ENCODE peak calls at places on chromosome 10, in four cellular contexts. V, A, F and N are unnamed samples.

GRCh38 chr10:78433722-78434535 is 400.3 kb downstream of the RPS24 start:
- DNase-seq in F (no peak), A (no peak), V (no peak), N (no peak)

GRCh38 chr10:54148508-54148907 is 652.5 kb downstream of the PCDH15 start:
- DNase-seq in V (no peak), F (no peak), A (no peak), N (no peak)

GRCh38 chr10:61902448-61903183 is 1.1 kb downstream of the ARID5B start:
- DNase-seq in V (no peak), F (peak), A (peak), N (peak)

GRCh38 chr10:102621418-102622325 is 22.6 kb upstream of the TRIM8 start:
- DNase-seq in A (peak), V (no peak), F (no peak), N (peak)

GRCh38 chr10:74081192-74081803 is 69.3 kb downstream of the AP3M1 start:
- DNase-seq in F (peak), A (no peak), V (no peak), N (peak)

GRCh38 chr10:3512263-3512662 is 272.7 kb downstream of the KLF6 start:
- DNase-seq in A (no peak), F (no peak), V (no peak), N (no peak)

GRCh38 chr10:13117842-13118783 is 18.1 kb downstream of the OPTN start:
- DNase-seq in F (no peak), A (no peak), V (no peak), N (no peak)

GRCh38 chr10:91597397-91597881 is 35.4 kb downstream of the PPP1R3C start:
- DNase-seq in A (no peak), V (no peak), F (no peak), N (peak)

GRCh38 chr10:73229567-73229966 is 17.5 kb downstream of the DNAJC9 start:
- DNase-seq in V (no peak), F (no peak), A (no peak), N (no peak)

GRCh38 chr10:87752571-87752970 is 65.5 kb downstream of the ATAD1 start:
- DNase-seq in V (no peak), F (no peak), A (no peak), N (peak)

GRCh38 chr10:13808556-13809391 is 222.0 kb downstream of the PRPF18 start:
- DNase-seq in A (no peak), F (no peak), V (no peak), N (peak)

GRCh38 chr10:33139191-33139646 is 181.2 kb upstream of the ITGB1 start:
- DNase-seq in A (no peak), F (no peak), V (no peak), N (no peak)

GRCh38 chr10:104784452-104784851 is 143.4 kb downstream of the SORCS3 start:
- DNase-seq in V (no peak), F (no peak), A (no peak), N (no peak)

GRCh38 chr10:10209152-10209551 is 808.5 kb upstream of the CELF2 start:
- DNase-seq in V (no peak), F (peak), A (no peak), N (no peak)

GRCh38 chr10:115829501-115830215 is 443.3 kb downstream of the GFRA1 start:
- DNase-seq in A (no peak), F (no peak), V (no peak), N (peak)

GRCh38 chr10:78805176-78805575 is 263.6 kb upstream of the ZMIZ1 start:
- DNase-seq in F (peak), V (no peak), A (peak), N (peak)

GRCh38 chr10:36344240-36344639 is 702.1 kb upstream of the FZD8 start:
- DNase-seq in A (no peak), V (no peak), F (no peak), N (no peak)

GRCh38 chr10:101214446-101215396 is 14.5 kb downstream of the LBX1 start:
- DNase-seq in F (peak), A (peak), V (peak), N (peak)

DNA sequence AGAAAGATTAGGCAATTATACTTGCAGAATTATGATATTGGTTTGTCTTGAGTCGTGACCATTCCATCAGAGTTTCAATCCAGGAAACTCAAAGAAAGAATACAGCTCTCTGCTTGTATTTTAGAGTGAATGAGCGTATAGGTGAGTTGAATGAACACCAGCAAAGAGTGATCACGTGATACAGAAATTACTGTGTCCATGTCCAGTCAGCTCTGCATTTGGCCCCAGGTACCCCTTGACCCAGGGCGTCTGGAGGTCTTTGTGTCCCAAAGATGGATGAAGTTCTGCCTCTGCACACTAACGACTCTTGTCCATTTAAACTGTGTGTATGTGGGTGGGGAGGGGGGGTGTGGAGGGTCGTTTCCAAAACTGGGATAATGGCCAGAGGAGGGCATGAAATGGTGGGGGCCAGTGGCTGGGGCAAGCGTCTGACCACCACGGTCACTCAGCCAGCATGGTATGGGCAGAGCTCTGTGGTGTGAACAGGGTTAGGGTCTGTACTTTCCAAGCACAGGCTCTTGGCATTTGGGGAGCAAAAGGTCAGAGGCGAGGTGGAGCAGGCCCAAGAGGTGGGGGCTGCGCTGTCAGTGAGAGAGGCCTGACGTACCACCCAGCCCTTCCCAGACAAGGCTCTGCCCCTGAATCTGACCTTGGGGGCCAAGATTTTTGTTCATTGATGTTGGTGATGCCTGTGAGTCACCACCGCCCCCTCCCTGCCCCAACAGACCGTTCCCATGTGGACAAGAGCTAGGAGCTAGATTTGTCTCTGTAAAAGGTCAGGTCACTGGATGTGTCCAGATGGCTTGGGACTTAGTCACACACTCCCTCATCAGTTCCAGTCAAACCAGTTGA is 1.4 kb downstream of the PTPRE start:
- DNase-seq in A (no peak), V (peak), F (no peak), N (peak)
- H3K4me3 ChIP-seq in A (peak), V (peak), F (peak), N (no peak)

DNA sequence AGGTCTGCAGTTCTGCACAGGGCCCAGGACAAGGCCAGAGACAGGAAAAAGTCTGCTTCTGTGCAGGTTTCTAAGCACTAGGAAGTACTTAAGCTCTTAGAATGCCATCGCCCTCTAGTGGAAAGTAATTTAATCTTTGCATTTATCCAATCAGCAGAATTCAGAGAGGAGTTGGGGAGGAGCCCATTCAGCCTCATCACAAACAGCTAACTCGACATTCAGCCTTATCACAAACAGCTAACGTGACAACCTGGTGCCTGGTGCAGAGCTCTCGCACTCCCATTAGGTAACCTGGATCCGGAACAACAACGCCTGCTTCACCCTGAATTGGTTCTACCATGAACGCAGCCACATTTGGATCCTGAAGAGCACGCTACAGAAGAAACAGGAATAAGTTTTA is 15.2 kb downstream of the OAT start:
- DNase-seq in A (no peak), V (no peak), F (no peak), N (peak)
- TF ChIP-seq CTCF in A (peak), V (peak), F (peak), N (peak)

DNA sequence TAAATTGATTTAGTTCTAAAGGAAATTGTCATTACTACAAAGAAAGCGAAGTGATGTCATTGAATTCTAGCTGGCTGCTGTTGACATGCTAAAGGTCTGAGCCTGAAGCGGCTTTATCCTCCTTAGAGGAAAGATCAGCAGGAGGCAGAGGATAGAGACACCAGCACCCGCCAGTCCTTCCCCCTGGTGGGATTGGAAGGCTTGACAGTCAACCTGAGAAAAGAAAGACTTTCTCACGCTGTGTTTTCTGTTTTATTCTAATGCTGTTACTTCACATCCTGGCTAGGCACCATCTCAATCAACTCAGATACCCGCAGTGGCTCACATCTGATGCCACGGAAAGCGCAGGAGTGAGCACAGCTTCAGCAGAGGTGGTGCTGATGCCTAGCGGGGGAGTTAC is 5.5 kb downstream of the HABP2 start:
- DNase-seq in V (no peak), A (no peak), F (no peak), N (no peak)
- H3K4me3 ChIP-seq in V (no peak), A (no peak), F (no peak), N (no peak)

DNA sequence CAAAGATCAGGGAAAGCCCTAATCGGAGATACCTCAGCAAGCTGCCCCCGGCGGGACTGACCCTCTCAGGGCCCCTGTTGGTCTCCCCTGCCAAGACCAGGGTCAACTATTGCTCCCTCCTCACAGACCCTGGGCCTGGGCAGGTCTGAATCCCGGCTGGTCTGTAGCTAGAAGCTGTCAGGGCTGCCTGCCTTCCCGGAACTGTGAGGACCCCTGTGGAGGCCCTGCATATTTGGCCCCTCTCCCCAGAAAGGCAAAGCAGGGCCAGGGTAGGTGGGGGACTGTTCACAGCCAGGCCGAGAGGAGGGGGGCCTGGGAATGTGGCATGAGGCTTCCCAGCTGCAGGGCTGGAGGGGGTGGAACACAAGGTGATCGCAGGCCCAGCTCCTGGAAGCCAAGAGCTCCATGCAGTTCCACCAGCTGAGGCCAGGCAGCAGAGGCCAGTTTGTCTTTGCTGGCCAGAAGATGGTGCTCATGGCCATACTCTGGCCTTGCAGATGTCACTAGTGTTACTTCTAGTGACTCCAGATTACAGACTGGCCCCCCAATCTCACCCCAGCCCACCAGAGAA is 24.1 kb downstream of the TBATA start:
- DNase-seq in A (peak), F (no peak), V (peak), N (peak)
- TF ChIP-seq CTCF in A (no peak), F (no peak), V (no peak), N (peak)

GRCh38 chr10:47164800-47165128 is 135.2 kb upstream of the GDF10 start:
- DNase-seq in V (no peak), A (no peak), F (no peak), N (no peak)

GRCh38 chr10:47164126-47164799 is 135.7 kb upstream of the GDF10 start:
- DNase-seq in F (no peak), A (no peak), V (no peak), N (peak)

GRCh38 chr10:47166405-47166777 is 133.6 kb upstream of the GDF10 start:
- DNase-seq in F (no peak), V (no peak), A (no peak), N (no peak)

GRCh38 chr10:47165711-47166404 is 134.1 kb upstream of the GDF10 start:
- DNase-seq in V (no peak), F (no peak), A (peak), N (peak)

GRCh38 chr10:47165168-47165710 is 134.8 kb upstream of the GDF10 start:
- DNase-seq in F (no peak), V (no peak), A (no peak), N (no peak)
- H3K4me3 ChIP-seq in F (peak), V (peak), A (peak), N (no peak)

DNA sequence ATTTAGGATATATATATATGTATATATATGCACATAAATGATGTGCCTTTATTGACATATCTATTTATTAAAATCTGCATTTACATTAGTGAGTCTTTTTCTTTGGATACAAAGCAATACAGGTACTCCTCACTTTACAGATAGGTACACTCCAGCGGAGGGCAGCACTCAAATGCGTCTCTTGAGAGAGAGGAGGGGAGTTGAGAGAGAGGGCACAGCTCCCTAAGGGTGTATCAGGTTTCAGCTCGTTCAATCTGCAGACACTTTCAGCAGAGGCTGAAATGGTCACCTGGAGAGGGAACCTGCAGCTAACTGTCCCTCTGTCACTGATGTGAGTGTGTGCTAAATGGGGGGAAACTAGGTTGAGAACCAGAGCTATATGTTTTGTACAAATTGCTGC is 21.5 kb downstream of the C10orf53 start:
- DNase-seq in F (no peak), V (no peak), A (no peak), N (no peak)
- TF ChIP-seq CTCF in F (no peak), V (no peak), A (no peak), N (no peak)

GRCh38 chr10:123135415-123136141 is at the start of gene HMX3:
- DNase-seq in F (no peak), V (no peak), A (no peak), N (no peak)

GRCh38 chr10:123132576-123133477 is 2.9 kb upstream of the HMX3 start:
- DNase-seq in F (peak), V (peak), A (peak), N (peak)

GRCh38 chr10:123134915-123135414 is 805 bp upstream of the HMX3 start:
- DNase-seq in A (no peak), F (no peak), V (no peak), N (no peak)

GRCh38 chr10:123133511-123133910 is 2.3 kb upstream of the HMX3 start:
- DNase-seq in F (no peak), V (no peak), A (no peak), N (no peak)

DNA sequence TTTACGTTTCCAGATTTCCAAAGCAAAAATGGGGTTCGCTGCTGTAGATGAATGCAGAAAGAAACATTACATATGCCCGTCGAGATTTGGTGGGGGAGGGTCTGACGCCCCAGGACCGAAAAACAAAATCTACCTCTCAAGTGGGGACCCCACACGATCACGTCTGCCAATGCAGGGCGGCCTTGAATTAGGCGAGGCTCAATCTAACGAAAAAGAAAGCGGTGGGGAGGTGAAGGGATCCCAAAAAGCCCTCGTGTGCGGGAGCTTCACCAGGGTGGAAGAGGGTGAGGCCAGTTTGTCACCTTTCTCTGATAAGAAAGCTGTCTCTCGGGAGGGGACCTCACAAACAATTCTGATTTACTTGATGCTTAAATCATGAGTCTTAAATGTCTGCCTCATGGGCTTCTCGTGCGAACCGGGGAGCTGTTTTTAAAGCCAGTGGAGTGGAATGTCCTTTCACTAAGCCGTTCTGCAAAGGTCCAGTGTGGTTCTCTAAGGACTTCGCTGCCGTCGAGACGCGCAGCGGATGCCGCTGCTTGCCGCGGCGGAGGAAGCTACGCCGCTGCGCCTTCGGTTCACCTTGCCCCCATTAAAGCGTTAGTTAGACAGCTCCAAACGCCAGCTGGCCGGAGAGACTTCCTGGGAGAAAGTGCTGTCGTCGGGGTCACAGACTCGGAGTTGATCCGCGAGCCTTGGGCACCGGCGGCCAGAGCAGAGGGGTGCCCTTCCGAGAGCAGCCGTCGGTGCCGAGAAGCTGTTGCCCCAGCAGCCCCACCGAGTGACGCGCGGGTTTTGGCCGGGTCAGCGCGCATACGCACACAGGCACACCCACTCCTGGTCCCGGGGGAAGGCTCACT is 1.5 kb upstream of the HMX3 start:
- DNase-seq in V (no peak), A (no peak), F (no peak), N (no peak)
- H3K4me3 ChIP-seq in V (no peak), A (no peak), F (no peak), N (no peak)